ENCODE peak calls at places on chromosomes 7 and 10, in six cellular contexts. Z is PC-9, I is heart right ventricle, W is PC-3, S is IMR-90, Y is upper lobe of right lung. N is an unnamed sample. For H3K4me1, H3K9me3 and H3K27me3, the result is how much of the 10 kb centered on the place peaks cover.

GRCh38 chr7:146956853-146957252 is 840.3 kb downstream of the CNTNAP2 start:
- DNase-seq in Z (no peak), I (no peak), W (peak), S (no peak), Y (no peak), N (no peak)

GRCh38 chr10:25113231-25114035 is 61.4 kb upstream of the GPR158 start:
- DNase-seq in Z (peak), I (peak), W (peak), S (peak), Y (peak), N (peak)

GRCh38 chr10:93095225-93095624 is 21.5 kb downstream of the CYP26A1 start:
- DNase-seq in Z (no peak), I (no peak), W (no peak), S (no peak), Y (no peak), N (no peak)

GRCh38 chr7:158831738-158832091 is 2.4 kb upstream of the ESYT2 start:
- DNase-seq in Z (no peak), I (no peak), W (no peak), S (no peak), Y (no peak), N (no peak)

GRCh38 chr10:14282271-14282670 is 48.5 kb downstream of the FRMD4A start:
- DNase-seq in Z (no peak), I (no peak), W (peak), S (peak), Y (no peak), N (no peak)

GRCh38 chr7:20305726-20306125 is 25.0 kb upstream of the ITGB8 start:
- DNase-seq in Z (no peak), I (no peak), W (no peak), S (no peak), Y (no peak), N (no peak)

GRCh38 chr10:94194256-94194655 is 168.5 kb downstream of the NOC3L start:
- DNase-seq in Z (no peak), I (no peak), W (peak), S (peak), Y (no peak), N (no peak)

GRCh38 chr10:124035928-124036558 is 57.4 kb downstream of the CHST15 start:
- DNase-seq in Z (no peak), I (no peak), W (no peak), S (no peak), Y (peak), N (no peak)

GRCh38 chr10:104209575-104210198 is 22.5 kb downstream of the CFAP43 start:
- DNase-seq in Z (peak), I (peak), W (peak), S (peak), Y (no peak), N (peak)

GRCh38 chr7:4174451-4174850 is 507.6 kb upstream of the FOXK1 start:
- DNase-seq in Z (no peak), I (no peak), W (no peak), S (no peak), Y (no peak), N (no peak)

GRCh38 chr7:154653281-154653680 is 349.6 kb downstream of the PAXIP1 start:
- DNase-seq in Z (no peak), I (no peak), W (no peak), S (no peak), Y (no peak), N (no peak)

GRCh38 chr10:110205051-110205675 is 2.2 kb upstream of the MXI1 start:
- DNase-seq in Z (no peak), I (no peak), W (no peak), S (no peak), Y (no peak), N (no peak)

GRCh38 chr7:75945297-75946168 is 30.6 kb downstream of the POR start:
- DNase-seq in Z (peak), I (no peak), W (peak), S (peak), Y (no peak), N (no peak)

GRCh38 chr10:108684431-108684830 is 1238.9 kb downstream of the XPNPEP1 start:
- DNase-seq in Z (no peak), I (no peak), W (no peak), S (no peak), Y (no peak), N (no peak)

GRCh38 chr7:66454600-66455225 is 174.0 kb upstream of the KCTD7 start:
- DNase-seq in Z (no peak), I (no peak), W (no peak), S (no peak), Y (no peak), N (no peak)

GRCh38 chr7:66380285-66380888 is 175.3 kb downstream of the TPST1 start:
- DNase-seq in Z (no peak), I (no peak), W (peak), S (peak), Y (no peak), N (peak)

GRCh38 chr7:1569016-1569415 is 816 bp downstream of the PSMG3 start:
- DNase-seq in Z (peak), I (no peak), W (peak), S (peak), Y (no peak), N (no peak)

GRCh38 chr10:110217609-110218008 is 10.2 kb downstream of the MXI1 start:
- DNase-seq in Z (no peak), I (no peak), W (no peak), S (no peak), Y (no peak), N (no peak)

GRCh38 chr7:143380264-143380645 is 890 bp upstream of the ZYX start:
- DNase-seq in Z (peak), I (peak), W (peak), S (peak), Y (peak), N (peak)
- H3K4me1 ChIP-seq in Z (under half), I (under half), W (half or more), S (under half), Y (half or more), N (under half)

GRCh38 chr10:122590158-122590557 is 29.6 kb downstream of the DMBT1 start:
- DNase-seq in Z (no peak), I (no peak), W (no peak), S (no peak), Y (no peak), N (no peak)
- H3K9me3 ChIP-seq in Z (under half), I (under half), W (under half), S (under half), Y (under half), N (under half)

GRCh38 chr10:119153041-119153440 is 12.5 kb downstream of the SFXN4 start:
- DNase-seq in Z (no peak), I (no peak), W (no peak), S (no peak), Y (no peak), N (no peak)

GRCh38 chr10:119153661-119154060 is 11.9 kb downstream of the SFXN4 start:
- DNase-seq in Z (no peak), I (no peak), W (no peak), S (no peak), Y (no peak), N (no peak)

GRCh38 chr10:119149723-119150122 is 15.8 kb downstream of the SFXN4 start:
- DNase-seq in Z (no peak), I (no peak), W (no peak), S (no peak), Y (no peak), N (no peak)

GRCh38 chr10:119143657-119144056 is 21.9 kb downstream of the SFXN4 start:
- DNase-seq in Z (no peak), I (no peak), W (no peak), S (no peak), Y (no peak), N (no peak)

DNA sequence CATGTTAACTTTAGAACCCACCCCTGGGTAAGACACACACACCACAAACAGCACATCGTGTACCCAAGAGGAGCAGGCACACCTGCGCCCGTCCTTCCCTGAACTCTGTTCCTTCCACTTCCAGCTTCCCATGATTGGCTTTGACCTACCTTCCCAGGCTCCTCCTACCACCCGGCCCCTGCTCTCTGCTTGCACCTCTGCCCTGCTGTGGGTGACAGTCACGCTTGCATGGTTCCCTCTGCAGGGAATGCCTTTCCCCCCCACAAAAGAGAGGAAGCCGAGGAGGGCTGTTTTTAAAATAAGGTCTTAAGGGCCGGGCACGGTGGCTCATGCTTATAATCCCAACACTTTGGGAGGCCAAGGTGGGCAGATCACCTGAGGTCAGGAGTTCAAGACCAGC is 16.4 kb downstream of the SFXN4 start:
- DNase-seq in Z (no peak), I (no peak), W (no peak), S (no peak), Y (no peak), N (no peak)
- H3K27me3 ChIP-seq in Z (under half), I (under half), W (under half), S (under half), Y (under half), N (under half)

GRCh38 chr7:100465702-100466311 is 1.7 kb upstream of the SPACDR start:
- DNase-seq in Z (no peak), I (peak), W (peak), S (peak), Y (peak), N (peak)
- H3K4me1 ChIP-seq in Z (under half), I (under half), W (under half), S (under half), Y (under half), N (under half)

GRCh38 chr7:108142180-108142579 is 12.0 kb upstream of the LAMB4 start:
- DNase-seq in Z (no peak), I (no peak), W (no peak), S (no peak), Y (no peak), N (no peak)
- H3K9me3 ChIP-seq in Z (under half), I (under half), W (under half), S (under half), Y (under half), N (under half)